ENCODE peak calls at places on chromosome 12, in six cellular contexts. B is H9, J is IMR-90, O is neuronal stem cell, W is H1, P is mesenchymal stem cell. D is an unnamed sample.
A peak's percentile ranks its signal among the peaks of the same experiment; 100 is the strongest.

GRCh38 chr12:50564240-50564947 is 59.6 kb downstream of the DIP2B start:
- DNase-seq in W (no peak), O (no peak), P (no peak), J (no peak), B (no peak), D (no peak)

GRCh38 chr12:26748412-26748740 is 84.6 kb downstream of the ITPR2 start:
- DNase-seq in J (no peak), B (no peak), O (no peak), P (no peak), W (no peak), D (no peak)

GRCh38 chr12:65074932-65075331 is 46.2 kb downstream of the WIF1 start:
- DNase-seq in J (no peak), W (no peak), B (no peak), O (no peak), P (no peak), D (peak; percentile 8)

GRCh38 chr12:93169536-93169935 is 208.2 kb upstream of the NUDT4 start:
- DNase-seq in J (no peak), B (no peak), P (no peak), O (no peak), W (no peak), D (no peak)

GRCh38 chr12:114667669-114668150 is 16.3 kb downstream of the TBX3 start:
- DNase-seq in O (no peak), J (no peak), B (no peak), W (no peak), P (no peak), D (no peak)

GRCh38 chr12:11795910-11796459 is 146.5 kb downstream of the ETV6 start:
- DNase-seq in O (peak; percentile 27), W (no peak), P (no peak), B (no peak), J (peak; percentile 91), D (peak; percentile 71)

GRCh38 chr12:14207946-14208612 is 157.4 kb upstream of the ATF7IP start:
- DNase-seq in B (no peak), P (no peak), W (no peak), J (no peak), O (no peak), D (peak; percentile 34)

GRCh38 chr12:53441040-53441833 is at the start of gene PRR13:
- DNase-seq in B (peak; percentile 100), J (peak; percentile 99), P (peak; percentile 100), W (peak; percentile 95), O (peak; percentile 96), D (peak; percentile 100)

GRCh38 chr12:10960260-10960659 is 21.2 kb upstream of the TAS2R14 start:
- DNase-seq in O (no peak), P (no peak), B (no peak), W (no peak), J (no peak), D (peak; percentile 40)

GRCh38 chr12:118034429-118035193 is 18.1 kb downstream of the RFC5 start:
- DNase-seq in O (no peak), P (peak; percentile 60), W (no peak), J (peak; percentile 60), B (peak; percentile 55), D (peak; percentile 70)

GRCh38 chr12:69136931-69137613 is 102.3 kb upstream of the CPSF6 start:
- DNase-seq in J (no peak), P (no peak), B (no peak), W (no peak), O (no peak), D (no peak)

GRCh38 chr12:80681786-80682185 is 25.6 kb upstream of the MYF6 start:
- DNase-seq in W (no peak), P (no peak), O (no peak), J (no peak), B (no peak), D (no peak)

GRCh38 chr12:85825751-85826150 is 10.5 kb downstream of the RASSF9 start:
- DNase-seq in B (no peak), W (no peak), P (no peak), O (no peak), J (no peak), D (no peak)

GRCh38 chr12:28578833-28579252 is 388.6 kb downstream of the CCDC91 start:
- DNase-seq in J (peak; percentile 52), P (no peak), B (no peak), O (no peak), W (no peak), D (no peak)

GRCh38 chr12:106227641-106228319 is 20.0 kb downstream of the CKAP4 start:
- DNase-seq in O (no peak), B (peak; percentile 11), J (no peak), P (peak; percentile 63), W (no peak), D (no peak)

GRCh38 chr12:91617830-91618229 is 435.2 kb upstream of the DCN start:
- DNase-seq in W (no peak), J (no peak), B (no peak), P (no peak), O (no peak), D (no peak)

GRCh38 chr12:47387991-47388390 is 308.2 kb upstream of the AMIGO2 start:
- DNase-seq in O (no peak), J (no peak), B (no peak), W (no peak), P (no peak), D (no peak)

GRCh38 chr12:75921687-75922289 is 109.8 kb downstream of the PHLDA1 start:
- DNase-seq in J (no peak), O (no peak), W (no peak), B (no peak), P (no peak), D (no peak)

GRCh38 chr12:8658361-8658760 is 4.3 kb downstream of the MFAP5 start:
- DNase-seq in J (peak; percentile 50), P (no peak), O (no peak), B (no peak), W (no peak), D (peak; percentile 79)

GRCh38 chr12:98485792-98486347 is 29.5 kb upstream of the TMPO start:
- DNase-seq in B (no peak), P (no peak), J (no peak), W (no peak), O (no peak), D (no peak)

GRCh38 chr12:11765421-11765816 is 115.9 kb downstream of the ETV6 start:
- DNase-seq in O (no peak), W (no peak), P (no peak), B (no peak), J (peak; percentile 52), D (no peak)

GRCh38 chr12:11171953-11172675 is 1.1 kb downstream of the SMIM10L1 start:
- DNase-seq in O (no peak), B (no peak), J (peak; percentile 19), W (no peak), P (no peak), D (peak; percentile 45)

GRCh38 chr12:67042697-67043131 is 226.4 kb upstream of the CAND1 start:
- DNase-seq in O (no peak), B (peak; percentile 68), P (peak; percentile 87), W (no peak), J (peak; percentile 1), D (peak; percentile 73)

GRCh38 chr12:79424109-79424721 is 266.5 kb downstream of the PAWR start:
- DNase-seq in P (peak; percentile 96), O (peak; percentile 27), B (no peak), J (peak; percentile 95), W (no peak), D (peak; percentile 79)

GRCh38 chr12:38921025-38921677 is 15.8 kb upstream of the CPNE8 start:
- DNase-seq in O (peak; percentile 29), W (no peak), P (peak; percentile 73), B (peak; percentile 72), J (no peak), D (peak; percentile 82)

GRCh38 chr12:131774576-131774975 is 53.6 kb upstream of the MMP17 start:
- DNase-seq in J (no peak), O (no peak), B (no peak), W (no peak), P (no peak), D (no peak)

GRCh38 chr12:7411343-7411742 is 32.6 kb downstream of the CD163L1 start:
- DNase-seq in W (no peak), J (no peak), B (peak; percentile 38), P (no peak), O (no peak), D (peak; percentile 6)

GRCh38 chr12:59388176-59388575 is 207.7 kb upstream of the SLC16A7 start:
- DNase-seq in B (no peak), O (no peak), W (no peak), J (no peak), P (no peak), D (no peak)
- H2BK15ac ChIP-seq in B (no peak overlapping the region), O (no peak overlapping the region), W (no peak overlapping the region), J (no peak overlapping the region), P (no peak overlapping the region), D (no peak overlapping the region)

GRCh38 chr12:124525927-124526692 is 41.3 kb downstream of the NCOR2 start:
- DNase-seq in J (no peak), W (no peak), B (no peak), P (no peak), O (no peak), D (no peak)

GRCh38 chr12:124524231-124524925 is 43.0 kb downstream of the NCOR2 start:
- DNase-seq in P (peak; percentile 94), W (no peak), J (peak; percentile 87), B (no peak), O (no peak), D (no peak)

GRCh38 chr12:124527861-124528561 is 39.4 kb downstream of the NCOR2 start:
- DNase-seq in W (no peak), J (no peak), B (no peak), O (no peak), P (peak; percentile 45), D (no peak)

GRCh38 chr12:124523071-124523470 is 44.3 kb downstream of the NCOR2 start:
- DNase-seq in W (no peak), B (no peak), P (no peak), J (no peak), O (no peak), D (no peak)

DNA sequence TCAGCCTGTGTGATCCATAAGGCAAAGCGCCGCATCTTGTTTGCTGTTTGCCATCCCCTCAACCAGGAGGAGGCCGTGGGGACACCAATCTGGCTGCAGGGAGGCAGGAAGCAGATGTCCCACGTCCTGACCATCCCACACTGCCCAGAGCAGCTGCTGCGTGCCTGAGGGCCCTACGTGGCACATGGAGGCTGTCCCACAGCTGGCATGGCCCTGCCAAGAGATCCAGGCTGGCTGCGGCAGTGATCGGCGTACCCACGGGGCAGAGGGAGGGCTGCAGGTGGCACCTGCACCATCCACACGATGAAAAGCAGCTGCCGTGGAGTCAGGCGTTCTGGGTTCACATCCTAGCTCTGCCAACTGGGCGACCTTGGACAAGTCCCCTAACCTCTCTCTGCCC is 42.0 kb downstream of the NCOR2 start:
- DNase-seq in J (no peak), P (no peak), B (no peak), W (no peak), O (no peak), D (no peak)
- H2BK15ac ChIP-seq in J (no peak overlapping the region), P (no peak overlapping the region), B (no peak overlapping the region), W (peak overlapping the region; percentile 77), O (no peak overlapping the region), D (no peak overlapping the region)

GRCh38 chr12:62382526-62382925 is 84.1 kb upstream of the MON2 start:
- DNase-seq in B (no peak), O (no peak), P (no peak), W (no peak), J (no peak), D (no peak)
- H2BK15ac ChIP-seq in B (no peak overlapping the region), O (no peak overlapping the region), P (no peak overlapping the region), W (no peak overlapping the region), J (no peak overlapping the region), D (no peak overlapping the region)

DNA sequence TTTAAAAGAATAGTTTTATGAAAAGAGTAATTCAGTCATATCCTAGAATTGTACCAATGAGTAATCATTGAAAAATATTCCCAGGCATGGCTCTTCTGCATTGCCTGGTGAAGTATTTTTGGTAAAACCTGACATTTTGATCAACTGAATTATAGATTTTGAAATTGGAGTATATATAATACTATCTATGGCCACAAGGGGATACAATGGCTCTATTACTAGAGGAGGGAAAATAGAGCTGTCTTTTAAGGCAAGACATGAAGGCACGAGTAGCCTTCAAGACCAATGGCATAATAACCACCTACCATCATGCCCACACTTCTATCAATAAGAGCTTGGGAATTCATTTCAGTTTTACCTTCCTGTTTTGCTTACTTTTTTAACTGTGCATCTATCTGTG is 1241.4 kb upstream of the TMEM132C start:
- DNase-seq in W (no peak), O (no peak), P (no peak), J (no peak), B (no peak), D (no peak)
- H2BK15ac ChIP-seq in W (no peak overlapping the region), O (no peak overlapping the region), P (no peak overlapping the region), J (no peak overlapping the region), B (no peak overlapping the region), D (no peak overlapping the region)